ENCODE peak calls at places on chromosomes 2 and 18, in five cellular contexts. L is left lung, S is psoas muscle, R is heart left ventricle, B is keratinocyte. H is an unnamed sample. For H3K4me1, the result is how much of the 10 kb centered on the place peaks cover.

GRCh38 chr2:149080964-149081363 is 42.5 kb downstream of the LYPD6B start:
- DNase-seq in B (no peak), L (no peak), R (no peak), S (no peak), H (no peak)

GRCh38 chr2:12714391-12715221 is 2.1 kb upstream of the TRIB2 start:
- DNase-seq in S (no peak), B (no peak), R (no peak), L (no peak), H (no peak)

GRCh38 chr2:168583710-168584521 is 127.8 kb downstream of the CERS6 start:
- DNase-seq in R (no peak), L (no peak), S (no peak), B (no peak), H (no peak)

GRCh38 chr2:113138428-113139322 is 11.3 kb downstream of the IL1RN start:
- DNase-seq in B (peak), R (no peak), L (no peak), S (no peak), H (no peak)

GRCh38 chr2:215687149-215688031 is 251.5 kb upstream of the FN1 start:
- DNase-seq in L (no peak), S (no peak), B (no peak), R (no peak), H (no peak)

GRCh38 chr2:120712180-120712678 is 23.4 kb upstream of the GLI2 start:
- DNase-seq in S (no peak), B (peak), L (peak), R (no peak), H (no peak)

GRCh38 chr2:209459359-209459758 is 35.5 kb downstream of the MAP2 start:
- DNase-seq in L (no peak), B (no peak), R (no peak), S (no peak), H (no peak)

GRCh38 chr18:58843662-58844035 is 21.0 kb upstream of the ZNF532 start:
- DNase-seq in R (no peak), S (no peak), B (no peak), L (no peak), H (no peak)

GRCh38 chr2:189799531-189799930 is 15.3 kb downstream of the PMS1 start:
- DNase-seq in L (no peak), S (no peak), B (no peak), R (no peak), H (no peak)

GRCh38 chr2:240478346-240479110 is 43.1 kb downstream of the GPC1 start:
- DNase-seq in L (peak), B (no peak), S (no peak), R (no peak), H (peak)

GRCh38 chr2:37322368-37322767 is 2.3 kb downstream of the PRKD3 start:
- DNase-seq in R (no peak), S (no peak), L (no peak), B (no peak), H (no peak)

GRCh38 chr2:47721296-47721695 is 61.6 kb upstream of the MSH6 start:
- DNase-seq in R (no peak), B (no peak), L (no peak), S (no peak), H (no peak)
- H3K27ac ChIP-seq in R (no peak), B (no peak), L (no peak), S (no peak), H (no peak)

GRCh38 chr2:29022455-29023128 is 41.5 kb downstream of the TOGARAM2 start:
- DNase-seq in R (no peak), B (no peak), S (no peak), L (no peak), H (no peak)
- H3K4me1 ChIP-seq in R (under half), B (under half), S (under half), L (under half), H (under half)

GRCh38 chr2:84323890-84324289 is 135.2 kb downstream of the SUCLG1 start:
- DNase-seq in L (no peak), S (no peak), B (no peak), R (no peak), H (no peak)
- TF ChIP-seq CTCF in L (no peak), S (no peak), B (no peak), R (no peak), H (no peak)

DNA sequence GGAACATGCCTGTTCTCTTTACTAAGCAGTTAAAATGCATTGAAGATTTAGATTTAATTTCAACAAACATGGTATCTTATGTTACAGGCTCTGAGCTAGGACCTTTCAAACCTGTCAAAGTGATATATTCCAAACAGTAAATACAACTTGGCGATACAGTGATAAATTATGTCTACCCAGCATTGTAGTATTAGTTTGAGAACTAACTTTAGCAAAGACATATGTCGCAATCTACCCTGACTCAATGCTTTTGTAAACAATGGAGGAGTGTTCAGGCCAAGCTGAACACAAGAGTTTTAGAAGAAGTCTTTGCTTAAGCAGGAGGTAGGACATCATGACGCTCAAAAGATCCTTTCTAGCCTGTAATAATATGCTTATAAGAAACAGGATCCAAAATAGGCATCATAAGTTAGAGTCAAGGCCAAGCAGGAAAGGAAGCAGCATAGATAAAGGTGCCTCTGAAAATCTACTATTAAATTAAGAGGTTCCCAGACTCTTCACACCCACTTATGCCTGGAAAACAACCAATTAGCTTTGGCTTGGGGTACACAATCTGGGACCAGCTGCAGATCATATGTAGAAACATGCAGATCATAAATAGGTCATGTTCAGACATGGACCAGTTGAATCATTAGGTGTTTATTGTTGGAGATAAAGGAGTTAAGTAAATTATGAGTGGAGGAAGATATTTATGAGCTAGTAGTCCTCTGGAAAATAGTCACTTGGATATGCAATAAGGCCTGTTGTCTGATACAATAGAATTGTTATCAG is 132.6 kb downstream of the CSRNP3 start:
- DNase-seq in R (no peak), B (no peak), L (no peak), S (no peak), H (no peak)
- H3K27ac ChIP-seq in R (no peak), B (peak), L (no peak), S (no peak), H (no peak)

GRCh38 chr2:46311651-46312223 is 14.5 kb downstream of the EPAS1 start:
- DNase-seq in B (no peak), S (no peak), L (no peak), R (no peak), H (no peak)
- H3K4me1 ChIP-seq in B (half or more), S (half or more), L (half or more), R (half or more), H (half or more)

DNA sequence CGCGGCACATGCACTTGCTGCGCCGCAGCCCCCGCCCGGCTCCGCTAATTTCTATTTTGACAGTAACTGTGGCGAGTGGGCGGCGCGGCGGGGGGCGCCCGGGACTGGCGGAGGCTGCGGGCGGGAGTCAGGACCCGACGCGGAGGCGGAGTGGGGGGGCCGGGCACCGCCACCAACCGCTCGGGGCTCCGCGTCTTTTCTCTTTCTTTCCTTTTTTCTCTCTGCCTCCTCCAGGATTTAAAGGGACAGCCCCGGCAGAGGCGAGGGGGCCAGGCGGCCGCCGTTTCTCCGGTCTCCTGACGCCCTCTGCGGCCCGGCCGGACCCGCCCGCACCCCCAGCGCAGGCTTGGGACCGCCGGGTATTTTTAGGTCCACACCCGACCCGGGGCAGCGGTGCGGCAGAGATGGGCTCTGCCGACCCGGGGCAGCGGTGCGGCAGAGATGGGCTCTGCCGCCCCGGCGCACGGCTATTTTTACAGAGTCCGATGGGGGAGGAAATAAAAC is 460 bp upstream of the ZBTB7C start:
- DNase-seq in S (peak), L (peak), R (peak), B (no peak), H (peak)
- TF ChIP-seq CTCF in S (no peak), L (no peak), R (no peak), B (no peak), H (no peak)

GRCh38 chr18:77314952-77315351 is 65.3 kb downstream of the GALR1 start:
- DNase-seq in B (no peak), L (no peak), S (no peak), R (no peak), H (no peak)

GRCh38 chr18:77320960-77321559 is 71.4 kb downstream of the GALR1 start:
- DNase-seq in R (no peak), B (no peak), S (no peak), L (no peak), H (no peak)

GRCh38 chr18:77316641-77317040 is 67.0 kb downstream of the GALR1 start:
- DNase-seq in L (no peak), S (no peak), B (no peak), R (no peak), H (no peak)

DNA sequence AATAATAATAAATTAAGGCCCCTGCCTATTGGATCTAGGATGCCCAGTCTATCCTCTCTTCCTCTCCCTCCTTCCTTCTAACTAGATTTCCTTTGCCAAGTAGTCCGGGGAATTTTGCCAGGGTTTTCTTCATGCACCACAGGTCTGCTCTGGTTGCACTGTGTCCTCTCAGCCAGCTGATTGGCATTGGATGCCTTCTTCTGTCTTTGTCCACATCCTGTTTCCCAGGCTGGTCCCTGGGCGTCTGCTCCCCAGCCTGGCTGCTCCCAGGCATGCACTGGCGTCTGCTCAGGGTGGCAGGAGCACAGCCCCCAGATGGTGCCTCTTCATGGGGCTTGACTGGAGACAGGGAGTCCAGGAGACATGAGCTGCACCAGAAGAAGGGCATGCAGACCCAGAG is 66.4 kb downstream of the GALR1 start:
- DNase-seq in L (peak), B (no peak), R (no peak), S (no peak), H (no peak)
- H3K27ac ChIP-seq in L (no peak), B (no peak), R (no peak), S (no peak), H (no peak)

GRCh38 chr18:8615397-8616025 is 6.3 kb downstream of the RAB12 start:
- DNase-seq in R (no peak), S (no peak), B (peak), L (no peak), H (no peak)
- H3K4me1 ChIP-seq in R (under half), S (half or more), B (under half), L (under half), H (half or more)